ENCODE peak calls at places on chromosomes 16 and 17, in seven cellular contexts. Q is fibroblast of pulmonary artery; Z is lower lobe of right lung; M is mammary epithelial cell; X is fibroblast of lung; O is bronchial epithelial cell; F is naive thymus-derived CD4-positive, alpha-beta T cell. L is an unnamed sample.

GRCh38 chr17:74814453-74814852 is 38.3 kb upstream of the NAT9 start:
- DNase-seq in M (no peak), F (peak), Z (no peak), Q (no peak), O (no peak), X (no peak), L (no peak)

GRCh38 chr16:86761117-86761971 is 183.0 kb downstream of the FOXL1 start:
- DNase-seq in M (peak), Z (no peak), F (no peak), X (peak), Q (peak), O (peak), L (no peak)

GRCh38 chr16:31698901-31699300 is 171.2 kb downstream of the AHSP start:
- DNase-seq in X (no peak), Z (no peak), M (no peak), Q (no peak), O (no peak), F (no peak), L (no peak)

GRCh38 chr17:67441052-67441738 is 64.1 kb downstream of the PITPNC1 start:
- DNase-seq in M (no peak), O (peak), Z (no peak), Q (peak), X (peak), F (peak), L (peak)

GRCh38 chr17:1137465-1137894 is 42.3 kb downstream of the ABR start:
- DNase-seq in Z (no peak), M (no peak), F (peak), Q (peak), X (peak), O (peak), L (no peak)

GRCh38 chr17:42463976-42464400 is 5.3 kb downstream of the ATP6V0A1 start:
- DNase-seq in M (no peak), X (no peak), Q (no peak), F (no peak), Z (no peak), O (no peak), L (no peak)

GRCh38 chr17:4897785-4898184 is 1.6 kb upstream of the C17orf107 start:
- DNase-seq in F (no peak), M (no peak), X (no peak), O (no peak), Q (no peak), Z (no peak), L (no peak)

GRCh38 chr16:74923766-74924460 is 61.0 kb downstream of the WDR59 start:
- DNase-seq in Z (no peak), Q (peak), O (no peak), F (no peak), M (no peak), X (no peak), L (no peak)

GRCh38 chr17:42850964-42851363 is at the start of gene AOC3:
- DNase-seq in Q (no peak), F (no peak), Z (no peak), X (no peak), O (no peak), M (no peak), L (no peak)

GRCh38 chr16:67357561-67357960 is 30.9 kb downstream of the LRRC36 start:
- DNase-seq in Q (no peak), X (no peak), Z (no peak), F (no peak), M (no peak), O (no peak), L (no peak)

GRCh38 chr17:42315402-42316156 is 27.3 kb downstream of the STAT5A start:
- DNase-seq in Q (no peak), Z (no peak), F (peak), X (no peak), M (no peak), O (no peak), L (no peak)

GRCh38 chr17:47968836-47969235 is 2.1 kb upstream of the CDK5RAP3 start:
- DNase-seq in F (no peak), X (no peak), Q (no peak), Z (no peak), M (no peak), O (no peak), L (no peak)

GRCh38 chr17:16428098-16428882 is 12.9 kb downstream of the TRPV2 start:
- DNase-seq in Z (peak), F (peak), O (peak), M (no peak), Q (peak), X (peak), L (no peak)

GRCh38 chr17:37779554-37779953 is 34.7 kb upstream of the HNF1B start:
- DNase-seq in Q (peak), O (peak), F (no peak), M (no peak), X (peak), Z (no peak), L (no peak)

GRCh38 chr16:83882118-83882879 is 16.6 kb upstream of the MLYCD start:
- DNase-seq in X (no peak), Q (no peak), M (no peak), Z (no peak), O (no peak), F (no peak), L (no peak)

GRCh38 chr16:87316450-87316922 is 706 bp downstream of the C16orf95 start:
- DNase-seq in F (no peak), M (no peak), Q (no peak), X (no peak), O (no peak), Z (no peak), L (no peak)

GRCh38 chr16:22375117-22375962 is 921 bp upstream of the CDR2 start:
- DNase-seq in Q (no peak), F (no peak), O (no peak), X (no peak), M (no peak), Z (no peak), L (no peak)

GRCh38 chr17:7215652-7216139 is 3.9 kb downstream of the DLG4 start:
- DNase-seq in Z (no peak), M (no peak), X (no peak), Q (no peak), F (no peak), O (no peak), L (no peak)

GRCh38 chr16:72094266-72094610 is 591 bp downstream of the DHX38 start:
- DNase-seq in O (peak), X (no peak), Z (no peak), Q (no peak), F (no peak), M (no peak), L (no peak)

GRCh38 chr16:2930236-2930635 is 18.5 kb downstream of the FLYWCH1 start:
- DNase-seq in X (no peak), F (no peak), Z (no peak), M (no peak), O (no peak), Q (no peak), L (no peak)

GRCh38 chr16:3665508-3665907 is 11.0 kb downstream of the DNASE1 start:
- DNase-seq in F (peak), M (no peak), Z (no peak), O (no peak), X (no peak), Q (no peak), L (no peak)

GRCh38 chr16:50862818-50863672 is 121.2 kb downstream of the CYLD start:
- DNase-seq in F (no peak), O (no peak), Z (no peak), M (no peak), X (no peak), Q (no peak), L (no peak)

GRCh38 chr16:25109643-25110042 is 1.9 kb upstream of the LCMT1 start:
- DNase-seq in Z (no peak), M (peak), O (peak), X (peak), F (no peak), Q (peak), L (peak)

GRCh38 chr16:1818873-1819525 is 7.6 kb downstream of the HAGH start:
- DNase-seq in Z (no peak), O (no peak), M (no peak), X (no peak), F (no peak), Q (no peak), L (no peak)

GRCh38 chr17:73731733-73732132 is 87.5 kb upstream of the SDK2 start:
- DNase-seq in Z (no peak), M (no peak), F (no peak), Q (no peak), X (no peak), O (no peak), L (no peak)

GRCh38 chr17:75645501-75645888 is 12.3 kb downstream of the SMIM5 start:
- DNase-seq in X (no peak), Q (peak), M (peak), Z (peak), F (no peak), O (peak), L (no peak)

GRCh38 chr17:75611746-75612437 is 21.3 kb upstream of the SMIM5 start:
- DNase-seq in Q (no peak), X (no peak), M (no peak), Z (no peak), O (no peak), F (no peak), L (no peak)

GRCh38 chr17:63999680-64000531 is 1.8 kb downstream of the PRR29 start:
- DNase-seq in O (no peak), F (no peak), Z (no peak), M (no peak), X (no peak), Q (no peak), L (no peak)

GRCh38 chr17:27488263-27488662 is 32.0 kb downstream of the KSR1 start:
- DNase-seq in Z (no peak), Q (peak), F (no peak), M (no peak), X (no peak), O (no peak), L (no peak)

GRCh38 chr17:77027271-77027670 is 113.5 kb upstream of the SEC14L1 start:
- DNase-seq in Z (no peak), O (no peak), Q (no peak), F (no peak), X (no peak), M (no peak), L (no peak)

GRCh38 chr17:50787106-50787505 is 19.8 kb upstream of the ANKRD40CL start:
- DNase-seq in O (peak), X (no peak), Q (no peak), F (no peak), Z (no peak), M (peak), L (no peak)

GRCh38 chr17:81419333-81419885 is 24.2 kb downstream of the BAHCC1 start:
- DNase-seq in X (peak), Z (peak), M (peak), Q (peak), O (peak), F (no peak), L (peak)
- H3K4me3 ChIP-seq in X (peak), Z (peak), M (no peak), Q (peak), O (peak), F (no peak), L (peak)

GRCh38 chr16:13453938-13454553 is 465.9 kb upstream of the ERCC4 start:
- DNase-seq in M (peak), Q (no peak), X (no peak), F (no peak), Z (no peak), O (peak), L (no peak)
- H3K4me3 ChIP-seq in M (no peak), Q (no peak), X (no peak), F (no peak), Z (no peak), O (no peak), L (no peak)

GRCh38 chr17:80008383-80008840 is 27.3 kb downstream of the TBC1D16 start:
- DNase-seq in M (peak), Q (peak), X (peak), Z (peak), O (peak), F (peak), L (no peak)

GRCh38 chr17:80007939-80008338 is 27.7 kb downstream of the TBC1D16 start:
- DNase-seq in M (no peak), Z (no peak), O (no peak), X (no peak), Q (no peak), F (no peak), L (no peak)

GRCh38 chr17:80007009-80007752 is 28.5 kb downstream of the TBC1D16 start:
- DNase-seq in M (no peak), Q (no peak), F (no peak), O (no peak), Z (no peak), X (no peak), L (no peak)

GRCh38 chr17:80005360-80006338 is 30.0 kb downstream of the TBC1D16 start:
- DNase-seq in Z (no peak), F (peak), X (peak), Q (peak), M (peak), O (no peak), L (no peak)

DNA sequence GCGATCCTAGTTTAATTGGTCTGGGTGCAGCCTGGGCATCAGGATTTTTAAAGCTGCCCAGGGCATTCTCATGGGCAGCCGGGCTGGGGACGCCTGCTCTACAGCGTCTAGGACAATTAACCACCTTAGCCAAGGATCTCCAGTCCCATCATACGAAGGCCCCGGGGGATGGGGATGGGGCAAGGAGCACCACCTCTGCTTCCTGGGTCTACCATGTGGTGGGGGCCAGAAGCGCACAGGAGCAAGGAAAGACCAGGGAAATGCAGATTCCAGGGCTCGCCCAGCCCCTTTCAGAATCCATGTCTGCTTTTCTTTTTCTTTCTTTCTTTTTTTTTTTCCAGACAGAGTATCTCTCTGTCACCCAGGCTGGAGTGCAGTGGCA is 29.3 kb downstream of the TBC1D16 start:
- DNase-seq in F (no peak), M (no peak), O (no peak), Q (no peak), X (no peak), Z (no peak), L (no peak)
- H3K4me3 ChIP-seq in F (no peak), M (no peak), O (peak), Q (no peak), X (no peak), Z (no peak), L (no peak)

DNA sequence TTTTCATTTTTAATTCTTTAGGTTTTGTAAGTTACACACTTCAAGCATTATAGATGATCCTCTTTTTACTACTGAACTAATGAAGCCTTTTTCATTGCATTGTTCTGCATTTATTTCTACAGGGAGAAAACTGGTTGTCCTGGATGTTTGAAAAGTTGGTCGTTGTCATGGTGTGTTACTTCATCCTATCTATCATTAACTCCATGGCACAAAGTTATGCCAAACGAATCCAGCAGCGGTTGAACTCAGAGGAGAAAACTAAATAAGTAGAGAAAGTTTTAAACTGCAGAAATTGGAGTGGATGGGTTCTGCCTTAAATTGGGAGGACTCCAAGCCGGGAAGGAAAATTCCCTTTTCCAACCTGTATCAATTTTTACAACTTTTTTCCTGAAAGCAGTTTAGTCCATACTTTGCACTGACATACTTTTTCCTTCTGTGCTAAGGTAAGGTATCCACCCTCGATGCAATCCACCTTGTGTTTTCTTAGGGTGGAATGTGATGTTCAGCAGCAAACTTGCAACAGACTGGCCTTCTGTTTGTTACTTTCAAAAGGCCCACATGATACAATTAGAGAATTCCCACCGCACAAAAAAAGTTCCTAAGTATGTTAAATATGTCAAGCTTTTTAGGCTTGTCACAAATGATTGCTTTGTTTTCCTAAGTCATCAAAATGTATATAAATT is 53.0 kb downstream of the TUBD1 start:
- DNase-seq in Z (no peak), O (no peak), Q (peak), F (no peak), X (peak), M (no peak), L (no peak)
- H3K4me3 ChIP-seq in Z (peak), O (peak), Q (peak), F (peak), X (peak), M (peak), L (peak)

GRCh38 chr16:57235128-57236092 is 9.6 kb upstream of the ARL2BP start:
- DNase-seq in O (peak), F (no peak), M (no peak), Z (no peak), X (peak), Q (peak), L (peak)
- H3K4me3 ChIP-seq in O (no peak), F (no peak), M (no peak), Z (no peak), X (no peak), Q (no peak), L (no peak)

GRCh38 chr17:35142467-35142796 is 329 bp upstream of the NLE1 start:
- DNase-seq in O (no peak), F (no peak), X (no peak), Z (no peak), Q (no peak), M (no peak), L (no peak)
- H3K4me3 ChIP-seq in O (peak), F (peak), X (peak), Z (peak), Q (peak), M (no peak), L (peak)